ENCODE peak calls at places on chromosomes 7 and 10, in five cellular contexts. A is fibroblast of mammary gland, I is GM23338, W is thoracic aorta, X is GM12865. S is an unnamed sample.

GRCh38 chr10:44865289-44865671 is 45.9 kb upstream of the TMEM72 start:
- DNase-seq in A (peak; percentile 12), I (peak; percentile 33), W (no peak), X (no peak), S (peak; percentile 7)

GRCh38 chr10:45433716-45434469 is 59.9 kb downstream of the ALOX5 start:
- DNase-seq in A (no peak), I (no peak), W (no peak), X (peak; percentile 82), S (no peak)

GRCh38 chr7:133763241-133763640 is 363.9 kb upstream of the LRGUK start:
- DNase-seq in A (no peak), I (no peak), W (no peak), X (no peak), S (peak; percentile 55)

GRCh38 chr7:143256932-143257331 is 6.3 kb upstream of the GSTK1 start:
- DNase-seq in A (no peak), I (no peak), W (no peak), X (peak; percentile 63), S (no peak)

GRCh38 chr10:100654835-100655759 is 90.3 kb upstream of the PAX2 start:
- DNase-seq in A (no peak), I (peak; percentile 66), W (no peak), X (no peak), S (no peak)

GRCh38 chr10:86583983-86584382 is 62.4 kb upstream of the WAPL start:
- DNase-seq in A (no peak), I (peak; percentile 72), W (no peak), X (peak; percentile 56), S (no peak)

GRCh38 chr7:98974906-98975816 is 96.8 kb downstream of the TRRAP start:
- DNase-seq in A (no peak), I (no peak), W (no peak), X (no peak), S (no peak)

GRCh38 chr10:116669832-116670644 is 49.3 kb downstream of the PNLIPRP2 start:
- DNase-seq in A (no peak), I (peak; percentile 92), W (no peak), X (no peak), S (no peak)

GRCh38 chr7:142587578-142588191 is 161.6 kb upstream of the PRSS1 start:
- DNase-seq in A (peak; percentile 87), I (peak; percentile 82), W (no peak), X (peak; percentile 65), S (peak; percentile 87)

GRCh38 chr10:92990615-92991014 is 70.0 kb upstream of the CYP26C1 start:
- DNase-seq in A (peak; percentile 33), I (no peak), W (no peak), X (peak; percentile 27), S (peak; percentile 33)

GRCh38 chr7:102823715-102824114 is 74.9 kb downstream of the FAM185A start:
- DNase-seq in A (no peak), I (no peak), W (no peak), X (no peak), S (no peak)

GRCh38 chr10:113993489-113993932 is 50.2 kb upstream of the ADRB1 start:
- DNase-seq in A (peak; percentile 48), I (no peak), W (no peak), X (no peak), S (no peak)

GRCh38 chr10:26437637-26438461 is at the start of gene APBB1IP:
- DNase-seq in A (peak; percentile 84), I (peak; percentile 71), W (no peak), X (peak; percentile 88), S (peak; percentile 72)
- H3K4me3 ChIP-seq in A (peak within 1 kb of the TSS; percentile 49), I (peak within 1 kb of the TSS; percentile 63), W (peak within 1 kb of the TSS; percentile 70), X (peak within 1 kb of the TSS; percentile 93), S (peak within 1 kb of the TSS; percentile 41)

GRCh38 chr10:132061465-132062180 is 4.1 kb upstream of the JAKMIP3 start:
- DNase-seq in A (no peak), I (no peak), W (no peak), X (no peak), S (no peak)

GRCh38 chr10:132061030-132061429 is 4.7 kb upstream of the JAKMIP3 start:
- DNase-seq in A (no peak), I (no peak), W (no peak), X (no peak), S (no peak)

GRCh38 chr10:132058111-132058745 is 7.5 kb upstream of the JAKMIP3 start:
- DNase-seq in A (no peak), I (no peak), W (no peak), X (no peak), S (no peak)

GRCh38 chr10:132058793-132059759 is 6.7 kb upstream of the JAKMIP3 start:
- DNase-seq in A (no peak), I (no peak), W (no peak), X (no peak), S (no peak)

GRCh38 chr10:132059760-132060508 is 5.8 kb upstream of the JAKMIP3 start:
- DNase-seq in A (no peak), I (no peak), W (no peak), X (no peak), S (no peak)
- TF ChIP-seq CTCF in A (no peak), I (no peak), W (no peak), X (no peak), S (no peak)

GRCh38 chr7:55020481-55020871 is 1.7 kb downstream of the EGFR start:
- DNase-seq in A (peak; percentile 86), I (no peak), W (no peak), X (no peak), S (peak; percentile 60)

GRCh38 chr7:55021053-55021452 is 2.2 kb downstream of the EGFR start:
- DNase-seq in A (no peak), I (no peak), W (no peak), X (no peak), S (no peak)

GRCh38 chr7:55021951-55022617 is 3.3 kb downstream of the EGFR start:
- DNase-seq in A (peak; percentile 69), I (no peak), W (no peak), X (no peak), S (peak; percentile 49)

GRCh38 chr7:55024776-55025175 is 6.0 kb downstream of the EGFR start:
- DNase-seq in A (peak; percentile 90), I (no peak), W (no peak), X (no peak), S (peak; percentile 30)

GRCh38 chr7:55022618-55022985 is 3.8 kb downstream of the EGFR start:
- DNase-seq in A (no peak), I (no peak), W (no peak), X (no peak), S (no peak)
- H3K4me3 ChIP-seq in A (peak overlapping the region; percentile 70), I (no peak overlapping the region), W (peak overlapping the region; percentile 86), X (no peak overlapping the region), S (peak overlapping the region; percentile 27)

DNA sequence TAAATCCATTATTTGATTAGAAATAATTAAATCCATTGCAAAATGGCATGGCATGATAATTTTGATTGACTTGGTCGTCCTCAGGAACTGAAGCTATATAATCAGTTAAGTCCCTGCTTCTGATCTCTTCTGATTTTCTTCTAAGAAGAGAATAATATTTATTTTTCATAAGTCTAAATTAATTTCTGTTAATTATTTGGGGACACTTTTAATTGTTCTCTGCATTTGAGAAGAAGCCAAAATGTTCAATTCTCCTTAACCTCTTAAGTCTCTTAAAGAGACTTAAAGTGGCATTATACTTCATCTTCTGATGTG is 67.2 kb downstream of the CAV1 start:
- DNase-seq in A (no peak), I (no peak), W (no peak), X (no peak), S (no peak)
- TF ChIP-seq CTCF in A (no peak), I (no peak), W (no peak), X (no peak), S (no peak)

DNA sequence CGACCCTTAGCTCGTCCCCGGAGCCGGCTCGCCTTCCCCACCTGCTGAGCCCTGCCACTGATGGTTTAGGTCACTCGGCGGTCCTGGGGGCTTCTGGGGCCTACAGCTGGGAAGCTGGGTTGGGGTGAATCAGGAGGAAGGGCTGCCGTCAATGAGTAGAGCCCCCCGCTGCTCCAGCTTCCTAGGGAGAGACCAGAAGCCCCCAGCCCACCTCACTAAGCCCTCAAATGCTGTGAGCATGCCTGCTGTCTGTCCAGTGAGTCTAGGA is 495.6 kb upstream of the FOXK1 start:
- DNase-seq in A (no peak), I (no peak), W (no peak), X (no peak), S (no peak)
- H3K4me3 ChIP-seq in A (no peak overlapping the region), I (no peak overlapping the region), W (no peak overlapping the region), X (no peak overlapping the region), S (no peak overlapping the region)

GRCh38 chr10:6667150-6667549 is 87.1 kb upstream of the PRKCQ start:
- DNase-seq in A (no peak), I (no peak), W (no peak), X (no peak), S (no peak)

GRCh38 chr10:6665847-6666246 is 85.8 kb upstream of the PRKCQ start:
- DNase-seq in A (no peak), I (no peak), W (no peak), X (no peak), S (no peak)

GRCh38 chr10:6669269-6669859 is 89.3 kb upstream of the PRKCQ start:
- DNase-seq in A (peak; percentile 73), I (peak; percentile 77), W (no peak), X (peak; percentile 44), S (peak; percentile 73)

GRCh38 chr10:6671976-6672375 is 91.9 kb upstream of the PRKCQ start:
- DNase-seq in A (peak; percentile 19), I (no peak), W (no peak), X (no peak), S (no peak)

GRCh38 chr10:6667679-6668270 is 87.7 kb upstream of the PRKCQ start:
- DNase-seq in A (peak; percentile 54), I (peak; percentile 75), W (no peak), X (peak; percentile 5), S (peak; percentile 56)
- TF ChIP-seq CTCF in A (peak; percentile 63), I (peak; percentile 86), W (no peak), X (peak; percentile 22), S (peak; percentile 70)

GRCh38 chr10:107545717-107546116 is 381.2 kb upstream of the SORCS1 start:
- DNase-seq in A (no peak), I (no peak), W (no peak), X (no peak), S (no peak)
- H3K4me3 ChIP-seq in A (no peak overlapping the region), I (no peak overlapping the region), W (no peak overlapping the region), X (no peak overlapping the region), S (no peak overlapping the region)

DNA sequence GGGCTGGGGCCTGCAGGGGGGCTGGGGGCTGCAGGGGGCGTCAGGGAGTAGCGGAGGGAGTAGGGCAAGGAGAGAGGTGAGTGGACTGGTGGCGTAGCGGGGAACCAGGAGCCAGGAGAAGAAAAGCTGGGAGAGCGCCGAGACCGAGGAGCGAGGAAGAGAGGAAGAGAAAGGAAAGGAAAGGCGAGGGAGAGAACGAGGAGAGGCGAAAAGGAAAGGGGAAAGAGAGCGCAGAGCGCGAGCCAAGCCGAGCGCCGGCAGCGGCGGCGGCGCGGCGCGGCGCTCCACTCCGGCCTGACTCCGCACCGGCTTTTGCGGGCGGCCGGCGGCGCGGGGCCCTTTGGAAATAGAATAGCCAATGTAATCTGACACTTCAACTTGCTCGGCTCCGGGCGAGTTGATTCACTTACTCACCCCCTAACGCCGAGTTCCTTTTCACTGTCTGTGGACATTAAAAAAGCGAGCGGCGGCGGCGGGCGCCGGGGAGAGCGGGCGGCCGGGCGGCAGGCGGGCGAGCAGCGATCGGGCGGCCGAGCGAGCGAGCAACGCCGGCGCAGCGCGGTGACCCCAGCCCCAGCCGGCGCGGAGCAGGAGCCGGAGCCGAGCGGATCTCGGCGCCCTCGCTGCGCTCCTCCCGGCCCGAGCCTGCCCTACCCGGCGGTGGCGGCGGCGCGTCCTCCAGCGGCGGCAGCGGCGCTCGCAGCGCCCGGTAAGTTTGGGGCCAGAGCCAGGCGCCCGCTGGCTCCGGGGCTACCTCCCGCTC is at the start of gene ZMIZ1:
- DNase-seq in A (peak; percentile 90), I (peak; percentile 93), W (peak; percentile 71), X (peak; percentile 90), S (peak; percentile 95)
- TF ChIP-seq CTCF in A (no peak), I (peak; percentile 24), W (no peak), X (peak; percentile 33), S (peak; percentile 8)

S was measured in fibroblast of villous mesenchyme.